ENCODE peak calls at places on chromosomes 3 and 15, in four cellular contexts. N is right lobe of liver, L is Peyer's patch, M is endothelial cell of umbilical vein. H is an unnamed sample.

GRCh38 chr3:18199757-18200156 is 225.4 kb downstream of the SATB1 start:
- DNase-seq in N (no peak), L (no peak), M (no peak), H (no peak)

GRCh38 chr3:10262027-10262426 is 13.8 kb downstream of the TATDN2 start:
- DNase-seq in N (no peak), L (no peak), M (no peak), H (no peak)

GRCh38 chr3:155991291-155991690 is 120.8 kb downstream of the GMPS start:
- DNase-seq in N (no peak), L (no peak), M (no peak), H (no peak)

GRCh38 chr3:115667175-115668065 is 44.1 kb downstream of the GAP43 start:
- DNase-seq in N (no peak), L (no peak), M (no peak), H (no peak)

GRCh38 chr3:112364291-112364690 is 31.3 kb downstream of the CD200 start:
- DNase-seq in N (no peak), L (no peak), M (no peak), H (no peak)

GRCh38 chr3:169272533-169272932 is 391.0 kb downstream of the MECOM start:
- DNase-seq in N (no peak), L (no peak), M (no peak), H (no peak)

GRCh38 chr3:36135863-36136262 is 244.4 kb upstream of the STAC start:
- DNase-seq in N (no peak), L (no peak), M (no peak), H (no peak)

GRCh38 chr3:161413127-161413854 is 42.0 kb upstream of the SPTSSB start:
- DNase-seq in N (peak; percentile 73), L (no peak), M (peak; percentile 66), H (peak; percentile 71)

GRCh38 chr3:88984266-88984665 is 123.2 kb upstream of the EPHA3 start:
- DNase-seq in N (no peak), L (no peak), M (no peak), H (no peak)

GRCh38 chr15:39125904-39126303 is 455.0 kb upstream of the THBS1 start:
- DNase-seq in N (no peak), L (no peak), M (peak; percentile 75), H (no peak)

GRCh38 chr3:31772155-31772761 is 208.8 kb downstream of the OSBPL10 start:
- DNase-seq in N (no peak), L (no peak), M (no peak), H (no peak)

GRCh38 chr15:82540984-82541431 is 751 bp upstream of the RPS17 start:
- DNase-seq in N (no peak), L (no peak), M (no peak), H (no peak)

GRCh38 chr3:42660131-42660715 is 6.7 kb downstream of the ZBTB47 start:
- DNase-seq in N (no peak), L (no peak), M (no peak), H (no peak)

GRCh38 chr3:55964491-55964980 is 477.4 kb upstream of the WNT5A start:
- DNase-seq in N (no peak), L (no peak), M (no peak), H (no peak)

GRCh38 chr3:55604414-55604813 is 117.3 kb upstream of the WNT5A start:
- DNase-seq in N (no peak), L (no peak), M (no peak), H (no peak)

GRCh38 chr3:156668073-156668763 is 6.2 kb upstream of the TIPARP start:
- DNase-seq in N (no peak), L (no peak), M (no peak), H (peak; percentile 40)

GRCh38 chr15:55827204-55827603 is 84.3 kb upstream of the PRTG start:
- DNase-seq in N (no peak), L (no peak), M (no peak), H (no peak)
- H3K4me1 ChIP-seq in N (no peaks in the 10 kb centered on the region), L (no peaks in the 10 kb centered on the region), M (no peaks in the 10 kb centered on the region), H (peaks cover 4% of the 10 kb centered on the region)

DNA sequence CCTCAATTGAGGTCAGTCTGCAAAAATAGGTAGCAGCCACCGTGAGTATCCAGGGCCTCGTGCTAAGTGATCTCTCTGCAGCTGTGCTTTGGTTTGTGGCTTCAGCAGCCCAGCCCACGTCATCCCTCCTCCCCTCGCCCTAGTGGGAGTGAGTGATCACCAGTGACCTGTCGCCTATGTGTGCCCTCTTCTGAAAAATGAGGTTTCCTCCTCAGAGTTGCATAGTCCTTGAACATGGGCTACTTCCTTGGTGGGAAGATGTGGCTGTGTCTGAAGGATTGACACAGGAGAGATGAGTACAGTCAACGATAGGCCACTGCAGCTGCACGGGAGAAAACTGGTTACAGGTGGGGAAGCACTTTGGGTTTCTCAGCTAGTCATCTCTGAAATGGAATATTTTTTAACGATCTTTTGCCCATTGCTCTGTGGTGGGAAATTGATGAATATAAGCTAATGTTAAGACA is 144.8 kb upstream of the BHLHE40 start:
- DNase-seq in N (no peak), L (peak; percentile 76), M (no peak), H (peak; percentile 45)
- TF ChIP-seq POLR2A in N (no peak), L (no peak), M (no peak), H (no peak)

GRCh38 chr15:52660192-52660591 is 19.0 kb downstream of the ATOSA start:
- DNase-seq in N (no peak), L (no peak), M (no peak), H (no peak)

GRCh38 chr15:52656412-52656811 is 22.8 kb downstream of the ATOSA start:
- DNase-seq in N (no peak), L (no peak), M (no peak), H (no peak)

GRCh38 chr15:52653451-52653964 is 25.7 kb downstream of the ATOSA start:
- DNase-seq in N (no peak), L (no peak), M (peak; percentile 91), H (no peak)

GRCh38 chr15:52658955-52659354 is 20.2 kb downstream of the ATOSA start:
- DNase-seq in N (no peak), L (no peak), M (no peak), H (no peak)

DNA sequence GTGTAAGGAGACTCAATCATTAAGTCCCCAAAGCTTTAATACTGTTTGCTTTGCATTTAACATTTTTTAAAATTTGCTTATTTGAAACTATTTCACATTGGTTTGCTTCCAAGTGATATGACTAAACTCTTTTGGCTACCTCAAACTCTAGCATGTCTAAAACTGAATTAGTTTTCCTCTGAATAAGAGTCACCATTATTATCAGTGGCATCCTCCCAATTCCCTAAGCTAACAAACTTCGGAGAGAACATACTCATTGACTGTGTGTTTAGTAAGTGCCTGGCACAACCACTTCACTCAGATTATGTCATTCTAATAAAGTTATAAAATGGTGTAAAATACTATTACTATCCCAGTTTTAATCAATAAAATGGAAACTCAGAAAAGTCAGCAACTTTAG is 21.9 kb downstream of the ATOSA start:
- DNase-seq in N (no peak), L (no peak), M (peak; percentile 46), H (no peak)
- H3K4me1 ChIP-seq in N (no peaks in the 10 kb centered on the region), L (peaks cover 31% of the 10 kb centered on the region), M (peaks cover 15% of the 10 kb centered on the region), H (peaks cover 89% of the 10 kb centered on the region)

DNA sequence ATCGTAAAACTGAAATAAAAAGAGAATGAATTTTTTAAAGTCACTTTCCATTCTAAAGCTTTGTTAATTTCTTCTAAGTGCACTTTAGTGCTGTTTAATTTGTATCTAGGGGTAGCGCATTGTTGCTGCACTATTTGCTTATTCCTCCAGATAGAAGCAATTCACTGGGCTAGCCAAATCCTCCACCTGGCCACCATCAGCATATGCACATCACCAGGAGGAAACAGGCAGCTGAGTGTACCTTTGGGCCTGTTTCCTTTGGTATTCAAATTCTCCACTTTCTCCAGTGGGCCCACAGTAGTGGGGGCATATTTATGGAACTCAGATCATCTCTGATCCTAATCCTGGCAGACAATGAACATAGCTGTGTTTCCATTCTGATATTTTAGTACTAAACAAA is 29.8 kb upstream of the CPB1 start:
- DNase-seq in N (no peak), L (no peak), M (no peak), H (no peak)
- TF ChIP-seq POLR2A in N (no peak), L (no peak), M (no peak), H (no peak)

GRCh38 chr15:69860316-69860715 is 237.4 kb downstream of the TLE3 start:
- DNase-seq in N (no peak), L (no peak), M (no peak), H (no peak)
- H3K4me1 ChIP-seq in N (no peaks in the 10 kb centered on the region), L (no peaks in the 10 kb centered on the region), M (no peaks in the 10 kb centered on the region), H (no peaks in the 10 kb centered on the region)